ENCODE peak calls at places on chromosomes 11 and 22, in nine cellular contexts. Z is heart right ventricle; I is psoas muscle; B is left cardiac atrium; Y is omental fat pad; G is esophagus mucosa; D is HCT116; A is activated T-helper 17 cell treated with anti-CD3 and anti-CD28 coated beads, Interleukin-2, amount 50 U/mL, for 72 hours; M is CD8-positive, alpha-beta T cell. T is an unnamed sample.

GRCh38 chr22:24107668-24108067 is 73.6 kb upstream of the SUSD2 start:
- ATAC-seq in I (peak), Y (peak), G (peak), D (no peak), Z (peak), A (no peak), B (peak), M (no peak), T (peak)

GRCh38 chr11:64383580-64383979 is 24.6 kb downstream of the RPS6KA4 start:
- ATAC-seq in Z (no peak), Y (no peak), D (no peak), I (no peak), G (no peak), M (no peak), A (no peak), B (no peak), T (no peak)

GRCh38 chr11:42397483-42397882 is 914.3 kb upstream of the API5 start:
- ATAC-seq in D (no peak), Z (no peak), B (no peak), G (no peak), Y (no peak), I (no peak), M (no peak), A (no peak), T (no peak)

GRCh38 chr11:113532697-113533424 is 57.7 kb upstream of the DRD2 start:
- ATAC-seq in Z (peak), A (peak), M (no peak), G (peak), D (peak), I (peak), B (peak), Y (peak), T (peak)

GRCh38 chr11:43358308-43358669 is 431 bp upstream of the TTC17 start:
- ATAC-seq in A (no peak), I (no peak), G (no peak), B (peak), Z (peak), M (peak), Y (no peak), D (no peak), T (peak)

GRCh38 chr11:86183694-86184093 is 60.9 kb upstream of the EED start:
- ATAC-seq in I (no peak), M (no peak), Z (no peak), A (peak), B (peak), D (peak), Y (no peak), G (peak), T (peak)

GRCh38 chr22:44914026-44914721 is 95.6 kb downstream of the PHF21B start:
- ATAC-seq in I (no peak), Y (no peak), G (no peak), Z (no peak), B (no peak), M (no peak), D (no peak), A (no peak), T (no peak)

GRCh38 chr11:89381094-89381493 is 110.1 kb downstream of the NOX4 start:
- ATAC-seq in B (peak), Y (peak), D (no peak), G (peak), I (no peak), A (peak), M (no peak), Z (peak), T (peak)